ENCODE peak calls at places on chromosome 11, in ten cellular contexts. U, I, X, C, V, A, J, N, H and M are unnamed samples.

GRCh38 chr11:116826751-116827431 is 2.8 kb upstream of the APOC3 start:
- DNase-seq in U (no peak), I (no peak), X (no peak), C (peak), V (no peak), A (no peak), J (no peak), N (no peak), H (no peak), M (no peak)

GRCh38 chr11:115617767-115618166 is 113.6 kb upstream of the CADM1 start:
- DNase-seq in U (no peak), I (no peak), X (no peak), C (no peak), V (no peak), A (no peak), J (no peak), N (no peak), H (no peak), M (no peak)

GRCh38 chr11:102421262-102421661 is 31.3 kb downstream of the TMEM123 start:
- DNase-seq in U (no peak), I (no peak), X (no peak), C (no peak), V (no peak), A (no peak), J (no peak), N (no peak), H (peak), M (no peak)

GRCh38 chr11:92495107-92495793 is 270.6 kb downstream of the FAT3 start:
- DNase-seq in U (no peak), I (no peak), X (no peak), C (no peak), V (no peak), A (no peak), J (no peak), N (no peak), H (no peak), M (no peak)

GRCh38 chr11:100681064-100681502 is 6.0 kb upstream of the ARHGAP42 start:
- DNase-seq in U (no peak), I (peak), X (peak), C (peak), V (no peak), A (peak), J (peak), N (peak), H (peak), M (no peak)

GRCh38 chr11:69944146-69944795 is 125.1 kb upstream of the FGF3 start:
- DNase-seq in U (no peak), I (no peak), X (no peak), C (no peak), V (no peak), A (no peak), J (no peak), N (no peak), H (no peak), M (no peak)

GRCh38 chr11:19431059-19431398 is 190.3 kb upstream of the E2F8 start:
- DNase-seq in U (no peak), I (no peak), X (no peak), C (no peak), V (no peak), A (no peak), J (no peak), N (no peak), H (no peak), M (no peak)

GRCh38 chr11:123174196-123175183 is 20.6 kb downstream of the CLMP start:
- DNase-seq in U (peak), I (peak), X (peak), C (peak), V (peak), A (no peak), J (peak), N (no peak), H (no peak), M (no peak)

GRCh38 chr11:999009-999408 is 37.5 kb downstream of the MUC6 start:
- DNase-seq in U (no peak), I (no peak), X (no peak), C (no peak), V (no peak), A (no peak), J (no peak), N (no peak), H (no peak), M (no peak)

GRCh38 chr11:12218909-12219308 is 108.5 kb downstream of the MICAL2 start:
- DNase-seq in U (no peak), I (no peak), X (no peak), C (no peak), V (no peak), A (no peak), J (no peak), N (no peak), H (no peak), M (no peak)

GRCh38 chr11:61587951-61588695 is 7.2 kb upstream of the SYT7 start:
- DNase-seq in U (no peak), I (no peak), X (no peak), C (no peak), V (no peak), A (no peak), J (peak), N (no peak), H (peak), M (peak)

GRCh38 chr11:119795231-119795630 is 66.2 kb upstream of the NECTIN1 start:
- DNase-seq in U (peak), I (peak), X (peak), C (peak), V (peak), A (no peak), J (no peak), N (peak), H (no peak), M (no peak)

GRCh38 chr11:120569903-120570302 is 58.4 kb downstream of the GRIK4 start:
- DNase-seq in U (no peak), I (no peak), X (no peak), C (no peak), V (no peak), A (no peak), J (no peak), N (no peak), H (no peak), M (no peak)

GRCh38 chr11:26558191-26558590 is 13.9 kb downstream of the MUC15 start:
- DNase-seq in U (no peak), I (no peak), X (no peak), C (no peak), V (no peak), A (no peak), J (no peak), N (no peak), H (no peak), M (no peak)